ENCODE peak calls at places on chromosomes 11 and 22, in ten cellular contexts. One of them, this sample, is unnamed.

GRCh38 chr11:16779436-16779835 is 41.0 kb downstream of the C11orf58 start:
- DNase-seq in A549: peak; percentile 12
- DNase-seq in left lung: no peak
- DNase-seq in HCT116: peak; percentile 12
- DNase-seq in substantia nigra: no peak
- DNase-seq in body of pancreas: no peak
- DNase-seq in right lobe of liver: no peak
- DNase-seq in tibial nerve: no peak
- DNase-seq in naive thymus-derived CD4-positive, alpha-beta T cell: no peak
- DNase-seq in upper lobe of right lung: peak; percentile 69
- DNase-seq in this sample: no peak

GRCh38 chr11:16881074-16881709 is 133.0 kb downstream of the PLEKHA7 start:
- DNase-seq in tibial nerve: no peak
- DNase-seq in HCT116: no peak
- DNase-seq in body of pancreas: peak; percentile 71
- DNase-seq in right lobe of liver: no peak
- DNase-seq in A549: no peak
- DNase-seq in substantia nigra: no peak
- DNase-seq in upper lobe of right lung: peak; percentile 81
- DNase-seq in left lung: no peak
- DNase-seq in naive thymus-derived CD4-positive, alpha-beta T cell: no peak
- DNase-seq in this sample: peak; percentile 77

GRCh38 chr11:12539570-12539969 is 134.7 kb upstream of the TEAD1 start:
- DNase-seq in substantia nigra: no peak
- DNase-seq in upper lobe of right lung: no peak
- DNase-seq in left lung: no peak
- DNase-seq in right lobe of liver: no peak
- DNase-seq in naive thymus-derived CD4-positive, alpha-beta T cell: no peak
- DNase-seq in body of pancreas: no peak
- DNase-seq in A549: peak; percentile 29
- DNase-seq in tibial nerve: no peak
- DNase-seq in HCT116: no peak
- DNase-seq in this sample: no peak

GRCh38 chr11:111097191-111097590 is 148.3 kb upstream of the POU2AF2 start:
- DNase-seq in substantia nigra: no peak
- DNase-seq in left lung: peak; percentile 73
- DNase-seq in A549: peak; percentile 7
- DNase-seq in naive thymus-derived CD4-positive, alpha-beta T cell: no peak
- DNase-seq in HCT116: peak; percentile 3
- DNase-seq in body of pancreas: peak; percentile 15
- DNase-seq in upper lobe of right lung: peak; percentile 72
- DNase-seq in right lobe of liver: no peak
- DNase-seq in tibial nerve: no peak
- DNase-seq in this sample: peak; percentile 72

GRCh38 chr22:29951675-29952413 is 68.9 kb downstream of the MTMR3 start:
- DNase-seq in upper lobe of right lung: no peak
- DNase-seq in tibial nerve: no peak
- DNase-seq in body of pancreas: no peak
- DNase-seq in A549: no peak
- DNase-seq in HCT116: peak; percentile 2
- DNase-seq in right lobe of liver: no peak
- DNase-seq in left lung: no peak
- DNase-seq in substantia nigra: no peak
- DNase-seq in naive thymus-derived CD4-positive, alpha-beta T cell: no peak
- DNase-seq in this sample: no peak

GRCh38 chr11:1120532-1121342 is 37.0 kb upstream of the MUC5AC start:
- DNase-seq in left lung: peak; percentile 57
- DNase-seq in right lobe of liver: peak; percentile 42
- DNase-seq in substantia nigra: no peak
- DNase-seq in tibial nerve: no peak
- DNase-seq in naive thymus-derived CD4-positive, alpha-beta T cell: no peak
- DNase-seq in HCT116: no peak
- DNase-seq in upper lobe of right lung: no peak
- DNase-seq in A549: no peak
- DNase-seq in body of pancreas: no peak
- DNase-seq in this sample: peak; percentile 64

GRCh38 chr22:32917577-32918375 is 116.3 kb downstream of the TIMP3 start:
- DNase-seq in naive thymus-derived CD4-positive, alpha-beta T cell: no peak
- DNase-seq in right lobe of liver: no peak
- DNase-seq in body of pancreas: no peak
- DNase-seq in upper lobe of right lung: no peak
- DNase-seq in substantia nigra: no peak
- DNase-seq in left lung: no peak
- DNase-seq in A549: no peak
- DNase-seq in tibial nerve: no peak
- DNase-seq in HCT116: no peak
- DNase-seq in this sample: no peak

GRCh38 chr11:22976146-22976545 is 115.9 kb upstream of the CCDC179 start:
- DNase-seq in A549: peak; percentile 18
- DNase-seq in HCT116: no peak
- DNase-seq in upper lobe of right lung: no peak
- DNase-seq in left lung: no peak
- DNase-seq in tibial nerve: no peak
- DNase-seq in naive thymus-derived CD4-positive, alpha-beta T cell: no peak
- DNase-seq in right lobe of liver: no peak
- DNase-seq in substantia nigra: no peak
- DNase-seq in body of pancreas: peak; percentile 83
- DNase-seq in this sample: no peak

GRCh38 chr11:128208329-128209220 is 378.8 kb downstream of the ETS1 start:
- DNase-seq in left lung: no peak
- DNase-seq in substantia nigra: no peak
- DNase-seq in A549: peak; percentile 79
- DNase-seq in right lobe of liver: no peak
- DNase-seq in upper lobe of right lung: no peak
- DNase-seq in naive thymus-derived CD4-positive, alpha-beta T cell: no peak
- DNase-seq in HCT116: peak; percentile 57
- DNase-seq in body of pancreas: peak; percentile 23
- DNase-seq in tibial nerve: no peak
- DNase-seq in this sample: no peak

GRCh38 chr11:128207861-128208321 is 379.5 kb downstream of the ETS1 start:
- DNase-seq in HCT116: peak; percentile 77
- DNase-seq in A549: peak; percentile 94
- DNase-seq in substantia nigra: no peak
- DNase-seq in upper lobe of right lung: no peak
- DNase-seq in body of pancreas: no peak
- DNase-seq in naive thymus-derived CD4-positive, alpha-beta T cell: no peak
- DNase-seq in left lung: no peak
- DNase-seq in right lobe of liver: no peak
- DNase-seq in tibial nerve: no peak
- DNase-seq in this sample: no peak

GRCh38 chr11:128206476-128206875 is 380.9 kb downstream of the ETS1 start:
- DNase-seq in naive thymus-derived CD4-positive, alpha-beta T cell: no peak
- DNase-seq in body of pancreas: no peak
- DNase-seq in substantia nigra: no peak
- DNase-seq in upper lobe of right lung: no peak
- DNase-seq in left lung: no peak
- DNase-seq in HCT116: no peak
- DNase-seq in A549: no peak
- DNase-seq in right lobe of liver: no peak
- DNase-seq in tibial nerve: no peak
- DNase-seq in this sample: no peak

GRCh38 chr11:128204898-128205297 is 382.5 kb downstream of the ETS1 start:
- DNase-seq in left lung: no peak
- DNase-seq in substantia nigra: no peak
- DNase-seq in body of pancreas: no peak
- DNase-seq in HCT116: no peak
- DNase-seq in right lobe of liver: no peak
- DNase-seq in naive thymus-derived CD4-positive, alpha-beta T cell: no peak
- DNase-seq in tibial nerve: no peak
- DNase-seq in upper lobe of right lung: no peak
- DNase-seq in A549: no peak
- DNase-seq in this sample: no peak

DNA sequence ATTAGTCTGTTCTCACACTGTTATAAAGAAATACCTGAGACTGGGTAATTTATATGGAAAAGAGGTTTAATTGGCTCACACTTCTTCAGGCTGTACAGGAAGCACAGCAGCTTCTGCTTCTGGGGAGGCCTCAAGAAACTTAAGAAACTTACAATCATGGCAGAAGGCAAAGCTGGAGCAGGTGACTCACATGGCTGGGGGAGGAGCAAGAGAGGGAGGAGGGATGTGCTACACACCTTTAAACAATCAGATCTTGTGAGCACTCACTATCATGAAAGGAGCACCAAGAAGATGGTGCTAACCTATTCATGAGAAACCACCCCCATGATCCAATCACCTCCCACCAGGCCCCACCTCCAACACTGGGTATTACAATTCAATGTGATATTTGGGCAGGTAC is 381.6 kb downstream of the ETS1 start:
- DNase-seq in left lung: no peak
- DNase-seq in naive thymus-derived CD4-positive, alpha-beta T cell: no peak
- DNase-seq in A549: no peak
- DNase-seq in substantia nigra: no peak
- DNase-seq in right lobe of liver: no peak
- DNase-seq in HCT116: no peak
- DNase-seq in upper lobe of right lung: no peak
- DNase-seq in tibial nerve: no peak
- DNase-seq in body of pancreas: no peak
- DNase-seq in this sample: no peak
- H3K27ac ChIP-seq in left lung: no peak overlapping the region
- H3K27ac ChIP-seq in naive thymus-derived CD4-positive, alpha-beta T cell: no peak overlapping the region
- H3K27ac ChIP-seq in A549: peak overlapping the region; percentile 94
- H3K27ac ChIP-seq in substantia nigra: no peak overlapping the region
- H3K27ac ChIP-seq in right lobe of liver: no peak overlapping the region
- H3K27ac ChIP-seq in HCT116: no peak overlapping the region
- H3K27ac ChIP-seq in upper lobe of right lung: no peak overlapping the region
- H3K27ac ChIP-seq in tibial nerve: no peak overlapping the region
- H3K27ac ChIP-seq in body of pancreas: no peak overlapping the region
- H3K27ac ChIP-seq in this sample: no peak overlapping the region

GRCh38 chr11:77473001-77473800 is 693 bp downstream of the PAK1 start:
- DNase-seq in HCT116: no peak
- DNase-seq in upper lobe of right lung: peak; percentile 83
- DNase-seq in substantia nigra: no peak
- DNase-seq in naive thymus-derived CD4-positive, alpha-beta T cell: peak; percentile 68
- DNase-seq in body of pancreas: peak; percentile 66
- DNase-seq in tibial nerve: no peak
- DNase-seq in A549: peak; percentile 15
- DNase-seq in right lobe of liver: peak; percentile 79
- DNase-seq in left lung: peak; percentile 92
- DNase-seq in this sample: peak; percentile 82

GRCh38 chr11:77471520-77472234 is 2.2 kb downstream of the PAK1 start:
- DNase-seq in A549: peak; percentile 22
- DNase-seq in naive thymus-derived CD4-positive, alpha-beta T cell: no peak
- DNase-seq in tibial nerve: no peak
- DNase-seq in HCT116: no peak
- DNase-seq in right lobe of liver: no peak
- DNase-seq in substantia nigra: no peak
- DNase-seq in body of pancreas: peak; percentile 73
- DNase-seq in left lung: no peak
- DNase-seq in upper lobe of right lung: no peak
- DNase-seq in this sample: no peak

GRCh38 chr11:77475206-77475605 is 1.3 kb upstream of the PAK1 start:
- DNase-seq in HCT116: no peak
- DNase-seq in right lobe of liver: no peak
- DNase-seq in body of pancreas: no peak
- DNase-seq in naive thymus-derived CD4-positive, alpha-beta T cell: no peak
- DNase-seq in A549: no peak
- DNase-seq in left lung: no peak
- DNase-seq in substantia nigra: no peak
- DNase-seq in tibial nerve: no peak
- DNase-seq in upper lobe of right lung: no peak
- DNase-seq in this sample: no peak

GRCh38 chr11:77473801-77474508 is at the start of gene PAK1:
- DNase-seq in body of pancreas: peak; percentile 97
- DNase-seq in HCT116: peak; percentile 86
- DNase-seq in naive thymus-derived CD4-positive, alpha-beta T cell: peak; percentile 89
- DNase-seq in upper lobe of right lung: peak; percentile 95
- DNase-seq in tibial nerve: peak; percentile 47
- DNase-seq in A549: peak; percentile 91
- DNase-seq in substantia nigra: peak; percentile 62
- DNase-seq in right lobe of liver: peak; percentile 96
- DNase-seq in left lung: peak; percentile 94
- DNase-seq in this sample: peak; percentile 94

DNA sequence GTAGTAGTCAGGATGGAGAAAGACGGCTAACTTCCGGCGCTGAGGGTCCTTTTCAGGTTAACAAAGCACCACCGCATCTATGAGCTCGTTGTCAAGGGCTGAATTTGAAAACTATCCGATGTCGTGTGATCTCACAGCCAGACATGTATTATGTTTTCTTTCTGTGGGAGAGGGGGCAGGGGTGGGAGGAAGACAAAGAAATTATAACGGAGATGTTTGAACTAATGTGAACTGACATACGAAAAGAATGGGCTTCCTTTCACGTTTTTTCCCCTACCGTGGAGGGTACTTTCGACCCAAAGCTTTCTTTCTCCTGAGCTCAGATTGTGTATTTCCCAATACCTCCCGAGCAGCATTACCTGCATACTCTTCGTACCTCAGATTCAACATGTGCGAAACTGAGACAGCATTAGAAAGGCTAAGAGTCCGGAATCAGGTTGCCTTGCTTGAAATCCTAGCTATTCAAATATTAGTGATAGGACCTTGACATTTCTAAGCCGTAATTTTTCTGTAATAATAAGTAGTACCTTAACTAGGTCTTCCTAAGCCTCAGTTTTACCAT is 696 bp upstream of the PAK1 start:
- DNase-seq in A549: no peak
- DNase-seq in left lung: no peak
- DNase-seq in tibial nerve: no peak
- DNase-seq in right lobe of liver: no peak
- DNase-seq in upper lobe of right lung: no peak
- DNase-seq in naive thymus-derived CD4-positive, alpha-beta T cell: no peak
- DNase-seq in HCT116: no peak
- DNase-seq in body of pancreas: peak; percentile 16
- DNase-seq in substantia nigra: no peak
- DNase-seq in this sample: no peak
- H3K27ac ChIP-seq in A549: peak overlapping the region; percentile 86
- H3K27ac ChIP-seq in left lung: no peak overlapping the region
- H3K27ac ChIP-seq in tibial nerve: no peak overlapping the region
- H3K27ac ChIP-seq in right lobe of liver: peak overlapping the region; percentile 67
- H3K27ac ChIP-seq in upper lobe of right lung: peak overlapping the region; percentile 78
- H3K27ac ChIP-seq in naive thymus-derived CD4-positive, alpha-beta T cell: peak overlapping the region; percentile 75
- H3K27ac ChIP-seq in HCT116: no peak overlapping the region
- H3K27ac ChIP-seq in body of pancreas: peak overlapping the region; percentile 95
- H3K27ac ChIP-seq in substantia nigra: peak overlapping the region; percentile 68
- H3K27ac ChIP-seq in this sample: peak overlapping the region; percentile 48

GRCh38 chr11:58573451-58574104 is 2.1 kb downstream of the LPXN start:
- DNase-seq in left lung: no peak
- DNase-seq in upper lobe of right lung: no peak
- DNase-seq in substantia nigra: no peak
- DNase-seq in A549: peak; percentile 54
- DNase-seq in body of pancreas: peak; percentile 28
- DNase-seq in HCT116: no peak
- DNase-seq in right lobe of liver: no peak
- DNase-seq in naive thymus-derived CD4-positive, alpha-beta T cell: peak; percentile 66
- DNase-seq in tibial nerve: peak; percentile 41
- DNase-seq in this sample: no peak
- H3K27ac ChIP-seq in left lung: peak overlapping the region; percentile 72
- H3K27ac ChIP-seq in upper lobe of right lung: peak overlapping the region; percentile 100
- H3K27ac ChIP-seq in substantia nigra: peak overlapping the region; percentile 71
- H3K27ac ChIP-seq in A549: peak overlapping the region; percentile 54
- H3K27ac ChIP-seq in body of pancreas: no peak overlapping the region
- H3K27ac ChIP-seq in HCT116: no peak overlapping the region
- H3K27ac ChIP-seq in right lobe of liver: peak overlapping the region; percentile 24
- H3K27ac ChIP-seq in naive thymus-derived CD4-positive, alpha-beta T cell: peak overlapping the region; percentile 98
- H3K27ac ChIP-seq in tibial nerve: no peak overlapping the region
- H3K27ac ChIP-seq in this sample: no peak overlapping the region

GRCh38 chr22:38040953-38041759 is 16.0 kb upstream of the PICK1 start:
- DNase-seq in left lung: no peak
- DNase-seq in body of pancreas: no peak
- DNase-seq in A549: no peak
- DNase-seq in naive thymus-derived CD4-positive, alpha-beta T cell: no peak
- DNase-seq in upper lobe of right lung: no peak
- DNase-seq in tibial nerve: no peak
- DNase-seq in right lobe of liver: no peak
- DNase-seq in substantia nigra: no peak
- DNase-seq in HCT116: no peak
- DNase-seq in this sample: no peak

GRCh38 chr22:38043151-38044039 is 13.8 kb upstream of the PICK1 start:
- DNase-seq in HCT116: no peak
- DNase-seq in A549: no peak
- DNase-seq in right lobe of liver: no peak
- DNase-seq in substantia nigra: no peak
- DNase-seq in left lung: no peak
- DNase-seq in body of pancreas: no peak
- DNase-seq in upper lobe of right lung: no peak
- DNase-seq in tibial nerve: no peak
- DNase-seq in naive thymus-derived CD4-positive, alpha-beta T cell: no peak
- DNase-seq in this sample: no peak

GRCh38 chr22:38038426-38038825 is 18.8 kb upstream of the PICK1 start:
- DNase-seq in left lung: no peak
- DNase-seq in body of pancreas: no peak
- DNase-seq in A549: no peak
- DNase-seq in naive thymus-derived CD4-positive, alpha-beta T cell: no peak
- DNase-seq in right lobe of liver: no peak
- DNase-seq in upper lobe of right lung: no peak
- DNase-seq in substantia nigra: peak; percentile 57
- DNase-seq in tibial nerve: no peak
- DNase-seq in HCT116: no peak
- DNase-seq in this sample: no peak

GRCh38 chr22:38038890-38039812 is 18.1 kb upstream of the PICK1 start:
- DNase-seq in upper lobe of right lung: no peak
- DNase-seq in HCT116: no peak
- DNase-seq in tibial nerve: no peak
- DNase-seq in body of pancreas: no peak
- DNase-seq in naive thymus-derived CD4-positive, alpha-beta T cell: no peak
- DNase-seq in right lobe of liver: no peak
- DNase-seq in substantia nigra: no peak
- DNase-seq in left lung: no peak
- DNase-seq in A549: no peak
- DNase-seq in this sample: no peak

GRCh38 chr22:38041760-38042584 is 15.2 kb upstream of the PICK1 start:
- DNase-seq in right lobe of liver: no peak
- DNase-seq in naive thymus-derived CD4-positive, alpha-beta T cell: no peak
- DNase-seq in tibial nerve: no peak
- DNase-seq in left lung: no peak
- DNase-seq in substantia nigra: no peak
- DNase-seq in body of pancreas: no peak
- DNase-seq in HCT116: no peak
- DNase-seq in A549: no peak
- DNase-seq in upper lobe of right lung: no peak
- DNase-seq in this sample: no peak
- H3K27ac ChIP-seq in right lobe of liver: no peak overlapping the region
- H3K27ac ChIP-seq in naive thymus-derived CD4-positive, alpha-beta T cell: no peak overlapping the region
- H3K27ac ChIP-seq in tibial nerve: peak overlapping the region; percentile 88
- H3K27ac ChIP-seq in left lung: no peak overlapping the region
- H3K27ac ChIP-seq in substantia nigra: peak overlapping the region; percentile 100
- H3K27ac ChIP-seq in body of pancreas: no peak overlapping the region
- H3K27ac ChIP-seq in HCT116: no peak overlapping the region
- H3K27ac ChIP-seq in A549: no peak overlapping the region
- H3K27ac ChIP-seq in upper lobe of right lung: no peak overlapping the region
- H3K27ac ChIP-seq in this sample: no peak overlapping the region

This sample was measured in kidney.